ENCODE peak calls at places on chromosomes 11 and 22, in four cellular contexts. A is A549, F is fibroblast of pulmonary artery, S is brain microvascular endothelial cell. D is an unnamed sample.

GRCh38 chr22:48342732-48343131 is 1484.9 kb downstream of the BRD1 start:
- DNase-seq in A (no peak), F (no peak), S (no peak), D (no peak)

GRCh38 chr11:77422690-77423089 is 51.2 kb downstream of the PAK1 start:
- DNase-seq in A (no peak), F (no peak), S (no peak), D (no peak)

GRCh38 chr11:35289821-35290220 is 129.5 kb downstream of the SLC1A2 start:
- DNase-seq in A (no peak), F (peak), S (peak), D (no peak)

GRCh38 chr22:16819249-16819648 is 6.0 kb downstream of the XKR3 start:
- DNase-seq in A (no peak), F (no peak), S (no peak), D (peak)

GRCh38 chr11:2128512-2129322 is 10.5 kb downstream of the IGF2 start:
- DNase-seq in A (no peak), F (no peak), S (no peak), D (no peak)

GRCh38 chr11:130801287-130802146 is 114.8 kb downstream of the SNX19 start:
- DNase-seq in A (no peak), F (no peak), S (peak), D (no peak)

GRCh38 chr11:57646756-57647303 is 2.9 kb downstream of the YPEL4 start:
- DNase-seq in A (no peak), F (no peak), S (no peak), D (no peak)

GRCh38 chr11:133705873-133706272 is 139.4 kb downstream of the SPATA19 start:
- DNase-seq in A (no peak), F (no peak), S (no peak), D (no peak)

GRCh38 chr11:6568191-6568918 is 35.1 kb downstream of the RRP8 start:
- DNase-seq in A (peak), F (peak), S (peak), D (no peak)

GRCh38 chr11:47499160-47499559 is 50.2 kb upstream of the RAPSN start:
- DNase-seq in A (no peak), F (no peak), S (no peak), D (no peak)

GRCh38 chr11:120108154-120108784 is 29.6 kb downstream of the TRIM29 start:
- DNase-seq in A (peak), F (peak), S (peak), D (peak)

GRCh38 chr22:25747245-25747944 is 5.4 kb downstream of the MYO18B start:
- DNase-seq in A (peak), F (peak), S (peak), D (no peak)

GRCh38 chr11:17528181-17528691 is 16.0 kb downstream of the USH1C start:
- DNase-seq in A (peak), F (peak), S (peak), D (peak)

GRCh38 chr11:40306938-40307548 is 1152.4 kb downstream of the LRRC4C start:
- DNase-seq in A (peak), F (peak), S (peak), D (peak)

GRCh38 chr11:74070713-74071506 is 62.0 kb upstream of the UCP3 start:
- DNase-seq in A (peak), F (no peak), S (no peak), D (no peak)

GRCh38 chr11:92627615-92628201 is 341.7 kb upstream of the MTNR1B start:
- DNase-seq in A (no peak), F (no peak), S (peak), D (no peak)

GRCh38 chr11:41498726-41499125 is 39.3 kb upstream of the LRRC4C start:
- DNase-seq in A (peak), F (peak), S (no peak), D (no peak)
- TF ChIP-seq CTCF in A (no peak), F (peak), S (peak), D (peak)

DNA sequence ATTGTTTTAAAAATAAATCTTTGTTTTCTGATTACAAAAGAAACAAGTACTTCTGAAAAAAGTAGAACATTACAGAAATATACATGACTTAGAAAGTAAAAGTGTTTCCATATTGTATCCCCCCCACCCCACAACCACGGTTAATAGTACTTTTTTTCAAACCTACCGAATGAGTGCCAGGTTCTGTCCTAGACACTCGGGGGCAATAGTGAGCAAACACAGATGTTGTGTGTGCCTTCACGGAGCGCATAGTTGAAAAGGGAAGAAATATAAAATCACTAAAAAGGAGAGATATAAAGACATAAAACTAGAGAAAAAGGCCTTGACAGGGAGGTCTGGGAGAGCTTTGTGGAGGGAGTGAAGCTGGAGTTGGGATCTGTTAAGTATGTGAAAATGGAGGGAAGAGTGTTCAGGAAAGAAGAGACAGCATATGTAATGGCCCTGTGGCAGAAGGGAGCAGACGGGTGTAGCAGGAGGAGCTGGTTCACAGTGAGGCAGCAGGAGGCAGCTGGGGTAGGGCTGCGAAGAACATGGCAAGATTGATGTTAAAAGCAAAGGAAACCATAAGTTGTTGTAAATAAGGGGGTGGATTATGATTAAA is 42.1 kb upstream of the ALX4 start:
- DNase-seq in A (peak), F (no peak), S (no peak), D (no peak)
- TF ChIP-seq CTCF in A (peak), F (peak), S (peak), D (peak)

GRCh38 chr11:68825603-68826002 is 16.1 kb downstream of the CPT1A start:
- DNase-seq in A (peak), F (no peak), S (no peak), D (peak)
- TF ChIP-seq CTCF in A (peak), F (no peak), S (peak), D (peak)

DNA sequence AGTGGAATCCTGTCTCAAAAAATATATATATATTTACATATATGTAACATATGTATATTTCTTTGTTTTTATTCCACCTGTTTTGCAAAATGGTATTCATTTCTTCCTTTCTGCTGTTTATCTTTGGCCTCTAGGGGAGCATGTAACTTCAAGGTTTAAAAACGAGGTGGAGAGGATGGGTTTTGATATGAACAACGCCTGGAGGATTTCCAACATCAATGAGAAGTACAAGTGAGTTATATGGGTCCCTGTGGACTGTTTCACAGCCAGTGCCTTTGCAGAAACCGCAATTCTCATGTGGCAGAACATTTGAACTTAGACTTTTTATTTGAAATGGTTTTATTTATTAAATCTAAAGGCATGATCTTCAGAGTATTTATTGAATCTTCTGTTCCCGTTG is 81.6 kb upstream of the HORMAD2 start:
- DNase-seq in A (no peak), F (peak), S (no peak), D (peak)
- TF ChIP-seq CTCF in A (no peak), F (peak), S (no peak), D (peak)

GRCh38 chr11:116415095-116415494 is 357.7 kb downstream of the BUD13 start:
- DNase-seq in A (peak), F (no peak), S (no peak), D (no peak)
- TF ChIP-seq CTCF in A (no peak), F (no peak), S (no peak), D (no peak)

GRCh38 chr11:9078113-9079041 is 13.0 kb downstream of the SCUBE2 start:
- DNase-seq in A (no peak), F (no peak), S (no peak), D (no peak)
- TF ChIP-seq CTCF in A (no peak), F (no peak), S (peak), D (peak)

GRCh38 chr22:50399751-50400331 is 56.7 kb downstream of the PPP6R2 start:
- DNase-seq in A (peak), F (peak), S (peak), D (peak)
- TF ChIP-seq CTCF in A (peak), F (peak), S (peak), D (peak)

DNA sequence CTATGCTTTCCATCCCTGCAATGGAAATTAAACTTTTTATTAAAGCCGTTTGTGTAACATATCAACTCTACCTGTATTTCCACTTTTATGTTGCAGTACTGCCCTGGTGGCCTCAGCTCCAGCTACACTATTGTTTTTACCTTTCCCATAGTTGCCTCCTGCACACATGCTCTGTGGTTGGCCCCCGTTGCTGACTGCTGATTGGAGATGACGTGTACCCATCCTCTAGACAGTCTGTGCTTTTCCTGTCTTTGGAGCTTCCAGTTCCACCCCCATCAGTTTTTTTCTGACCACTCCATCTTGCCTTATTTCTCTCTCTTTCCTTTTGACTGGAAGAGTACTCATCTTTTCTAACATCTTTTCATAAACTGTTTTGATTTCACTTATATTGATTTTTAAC is 123.8 kb downstream of the TEAD1 start:
- DNase-seq in A (no peak), F (no peak), S (peak), D (no peak)
- TF ChIP-seq CTCF in A (no peak), F (no peak), S (no peak), D (no peak)

DNA sequence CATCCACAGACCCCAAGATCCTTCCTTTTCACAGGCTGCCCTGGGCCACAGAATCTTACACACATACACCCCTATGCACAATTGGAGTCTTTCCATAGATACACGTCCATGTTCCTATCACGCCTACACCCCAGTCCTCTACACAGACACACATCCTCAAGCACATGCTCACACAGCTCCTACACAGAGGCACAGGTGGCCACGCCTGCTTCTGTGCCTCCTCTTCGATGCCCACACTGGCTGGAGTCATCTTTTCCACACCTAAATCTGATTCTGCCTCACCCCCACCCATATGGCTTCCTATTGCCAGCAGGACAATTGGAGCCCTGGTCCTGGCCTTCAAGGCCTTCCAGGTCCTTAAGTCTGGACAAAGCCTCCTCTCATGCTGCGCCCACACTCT is 25.5 kb downstream of the PDE2A start:
- DNase-seq in A (no peak), F (no peak), S (no peak), D (no peak)
- TF ChIP-seq CTCF in A (no peak), F (no peak), S (no peak), D (no peak)

DNA sequence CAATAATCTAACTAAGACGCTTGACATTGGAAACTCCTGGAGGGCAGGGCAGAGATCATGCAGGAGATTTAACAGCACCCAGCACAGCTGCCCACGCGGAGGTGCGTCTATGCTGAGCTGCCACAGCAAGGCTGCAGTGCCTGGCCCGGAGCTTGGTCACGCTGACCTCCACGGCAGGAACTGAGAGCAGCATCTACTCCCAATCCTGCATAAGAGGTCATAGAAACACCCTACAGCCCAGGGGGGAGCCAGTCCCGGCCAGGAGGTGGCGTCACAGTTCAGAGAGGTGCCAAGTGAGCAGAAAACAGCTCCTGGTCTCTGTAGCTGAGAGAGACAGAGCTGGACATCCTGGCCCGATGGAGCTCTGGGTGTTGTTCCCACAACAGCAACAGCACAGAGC is 121.1 kb upstream of the TMEM45B start:
- DNase-seq in A (no peak), F (no peak), S (no peak), D (no peak)
- TF ChIP-seq CTCF in A (no peak), F (no peak), S (peak), D (peak)